ENCODE peak calls at places on chromosomes 3 and 15, in nine cellular contexts. N is cardiac fibroblast, F is GM23338, S is tibial artery, C is epithelial cell of esophagus, I is SJSA1, V is BJ, O is A549, J is endothelial cell of umbilical vein. H is an unnamed sample.

GRCh38 chr3:142950972-142951371 is 12.5 kb downstream of the PAQR9 start:
- DNase-seq in N (no peak), F (no peak), S (no peak), C (no peak), I (no peak), V (no peak), O (no peak), J (no peak), H (no peak)

GRCh38 chr15:55789066-55789660 is 46.2 kb upstream of the PRTG start:
- DNase-seq in N (no peak), F (peak), S (no peak), C (peak), I (peak), V (no peak), O (peak), J (no peak), H (no peak)

GRCh38 chr15:67101981-67102929 is 36.9 kb downstream of the SMAD3 start:
- DNase-seq in N (peak), F (no peak), S (no peak), C (peak), I (no peak), V (no peak), O (no peak), J (peak), H (no peak)

GRCh38 chr15:71792521-71792920 is 17.8 kb upstream of the NR2E3 start:
- DNase-seq in N (peak), F (no peak), S (no peak), C (peak), I (no peak), V (peak), O (peak), J (peak), H (peak)

GRCh38 chr3:188635258-188636038 is 481.5 kb downstream of the LPP start:
- DNase-seq in N (peak), F (peak), S (no peak), C (peak), I (no peak), V (peak), O (no peak), J (no peak), H (no peak)

GRCh38 chr3:52216585-52217408 is 8.6 kb downstream of the TLR9 start:
- DNase-seq in N (peak), F (no peak), S (peak), C (peak), I (no peak), V (no peak), O (no peak), J (peak), H (peak)

GRCh38 chr15:43329222-43329959 is 982 bp downstream of the LCMT2 start:
- DNase-seq in N (no peak), F (peak), S (peak), C (peak), I (no peak), V (no peak), O (no peak), J (peak), H (no peak)

GRCh38 chr3:133996251-133996661 is 33.5 kb downstream of the SLCO2A1 start:
- DNase-seq in N (no peak), F (no peak), S (no peak), C (peak), I (peak), V (no peak), O (no peak), J (no peak), H (no peak)

GRCh38 chr3:117661636-117662095 is 952.1 kb downstream of the TUSC7 start:
- DNase-seq in N (peak), F (no peak), S (no peak), C (peak), I (no peak), V (peak), O (no peak), J (no peak), H (no peak)

GRCh38 chr3:194685723-194686413 is at the start of gene FAM43A:
- DNase-seq in N (peak), F (peak), S (peak), C (peak), I (peak), V (peak), O (peak), J (peak), H (peak)

GRCh38 chr15:53586815-53587214 is 172.6 kb downstream of the WDR72 start:
- DNase-seq in N (no peak), F (peak), S (no peak), C (peak), I (no peak), V (no peak), O (peak), J (peak), H (no peak)

GRCh38 chr15:56939257-56939656 is 20.8 kb downstream of the TCF12 start:
- DNase-seq in N (no peak), F (no peak), S (no peak), C (no peak), I (no peak), V (no peak), O (no peak), J (no peak), H (no peak)

GRCh38 chr3:72120039-72120438 is 335.1 kb upstream of the PROK2 start:
- DNase-seq in N (no peak), F (no peak), S (no peak), C (no peak), I (no peak), V (no peak), O (no peak), J (no peak), H (no peak)

GRCh38 chr3:181622365-181622764 is 89.4 kb upstream of the SOX2 start:
- DNase-seq in N (peak), F (no peak), S (no peak), C (peak), I (peak), V (no peak), O (no peak), J (peak), H (peak)

GRCh38 chr3:15333957-15334263 is 1.5 kb upstream of the SH3BP5 start:
- DNase-seq in N (no peak), F (no peak), S (no peak), C (no peak), I (no peak), V (no peak), O (no peak), J (no peak), H (no peak)

GRCh38 chr3:15331072-15331605 is 1.2 kb downstream of the SH3BP5 start:
- DNase-seq in N (no peak), F (no peak), S (no peak), C (no peak), I (no peak), V (no peak), O (no peak), J (peak), H (no peak)

GRCh38 chr3:15332405-15333098 is at the start of gene SH3BP5:
- DNase-seq in N (peak), F (peak), S (peak), C (peak), I (peak), V (no peak), O (peak), J (peak), H (no peak)

GRCh38 chr3:15331606-15332404 is 581 bp downstream of the SH3BP5 start:
- DNase-seq in N (peak), F (peak), S (peak), C (peak), I (no peak), V (no peak), O (no peak), J (peak), H (no peak)

GRCh38 chr3:15333099-15333956 is 942 bp upstream of the SH3BP5 start:
- DNase-seq in N (no peak), F (no peak), S (no peak), C (peak), I (no peak), V (no peak), O (peak), J (no peak), H (no peak)
- H3K4me3 ChIP-seq in N (no peak), F (peak), S (peak), C (no peak), I (no peak), V (no peak), O (no peak), J (no peak), H (no peak)

GRCh38 chr15:41893422-41894250 is at the start of gene SPTBN5:
- DNase-seq in N (no peak), F (no peak), S (no peak), C (no peak), I (no peak), V (no peak), O (no peak), J (no peak), H (no peak)
- H3K4me3 ChIP-seq in N (peak), F (no peak), S (peak), C (no peak), I (no peak), V (no peak), O (no peak), J (no peak), H (peak)

GRCh38 chr3:194421-194820 is 2.1 kb upstream of the CHL1 start:
- DNase-seq in N (no peak), F (no peak), S (no peak), C (no peak), I (no peak), V (no peak), O (no peak), J (no peak), H (no peak)

GRCh38 chr3:197154-197855 is 742 bp downstream of the CHL1 start:
- DNase-seq in N (no peak), F (peak), S (no peak), C (no peak), I (peak), V (no peak), O (no peak), J (no peak), H (no peak)

GRCh38 chr3:196322-197153 is at the start of gene CHL1:
- DNase-seq in N (no peak), F (peak), S (no peak), C (no peak), I (no peak), V (no peak), O (no peak), J (no peak), H (no peak)

GRCh38 chr3:194006-194405 is 2.6 kb upstream of the CHL1 start:
- DNase-seq in N (no peak), F (no peak), S (no peak), C (no peak), I (no peak), V (no peak), O (no peak), J (no peak), H (no peak)

GRCh38 chr3:195662-196061 is 901 bp upstream of the CHL1 start:
- DNase-seq in N (no peak), F (peak), S (no peak), C (no peak), I (no peak), V (no peak), O (no peak), J (no peak), H (no peak)
- H3K4me3 ChIP-seq in N (no peak), F (peak), S (no peak), C (no peak), I (no peak), V (no peak), O (no peak), J (no peak), H (no peak)

GRCh38 chr3:9727041-9727595 is 4.4 kb upstream of the BRPF1 start:
- DNase-seq in N (no peak), F (peak), S (no peak), C (peak), I (no peak), V (no peak), O (peak), J (no peak), H (no peak)
- H3K4me3 ChIP-seq in N (no peak), F (peak), S (no peak), C (no peak), I (no peak), V (no peak), O (no peak), J (no peak), H (no peak)

GRCh38 chr3:36525115-36525711 is 144.9 kb downstream of the STAC start:
- DNase-seq in N (peak), F (peak), S (no peak), C (peak), I (peak), V (peak), O (peak), J (no peak), H (no peak)
- H3K4me3 ChIP-seq in N (no peak), F (no peak), S (no peak), C (no peak), I (no peak), V (no peak), O (no peak), J (no peak), H (no peak)

GRCh38 chr3:23764407-23764806 is 41.3 kb upstream of the UBE2E1 start:
- DNase-seq in N (no peak), F (no peak), S (no peak), C (no peak), I (no peak), V (no peak), O (no peak), J (no peak), H (no peak)

GRCh38 chr3:23760871-23761373 is 44.8 kb upstream of the UBE2E1 start:
- DNase-seq in N (no peak), F (peak), S (no peak), C (no peak), I (no peak), V (no peak), O (no peak), J (no peak), H (no peak)

GRCh38 chr3:23762214-23763039 is 43.3 kb upstream of the UBE2E1 start:
- DNase-seq in N (no peak), F (no peak), S (no peak), C (no peak), I (no peak), V (no peak), O (no peak), J (no peak), H (no peak)

GRCh38 chr3:23761440-23761896 is 44.3 kb upstream of the UBE2E1 start:
- DNase-seq in N (peak), F (peak), S (no peak), C (peak), I (no peak), V (no peak), O (peak), J (peak), H (no peak)

DNA sequence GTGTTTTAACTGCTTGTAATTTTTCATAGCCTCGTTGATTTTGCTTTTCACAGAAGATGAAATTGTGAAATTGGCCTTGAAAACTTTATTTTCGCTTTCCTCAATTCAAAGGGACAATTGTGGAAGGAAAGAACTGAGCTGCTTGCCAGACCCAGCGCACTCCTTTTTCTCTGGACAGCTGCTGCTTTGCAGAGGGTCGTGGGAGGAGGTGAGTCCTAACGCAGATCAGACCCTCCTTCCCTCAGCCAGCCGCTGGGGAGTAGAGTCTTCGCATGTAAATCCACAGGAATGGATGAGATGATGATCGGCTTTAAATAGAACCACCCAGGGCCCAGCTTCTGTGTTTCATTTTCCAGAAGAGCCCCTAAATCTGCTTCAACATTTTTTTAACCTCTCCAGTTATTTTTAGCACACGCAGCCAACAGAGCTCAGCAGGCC is 42.7 kb upstream of the UBE2E1 start:
- DNase-seq in N (peak), F (no peak), S (no peak), C (no peak), I (no peak), V (no peak), O (no peak), J (peak), H (peak)
- H3K4me3 ChIP-seq in N (peak), F (no peak), S (peak), C (no peak), I (no peak), V (peak), O (no peak), J (no peak), H (peak)

GRCh38 chr3:9403463-9403862 is 6.0 kb downstream of the SETD5 start:
- DNase-seq in N (no peak), F (no peak), S (no peak), C (no peak), I (no peak), V (no peak), O (no peak), J (no peak), H (no peak)
- H3K4me3 ChIP-seq in N (no peak), F (peak), S (no peak), C (no peak), I (no peak), V (no peak), O (peak), J (no peak), H (no peak)

DNA sequence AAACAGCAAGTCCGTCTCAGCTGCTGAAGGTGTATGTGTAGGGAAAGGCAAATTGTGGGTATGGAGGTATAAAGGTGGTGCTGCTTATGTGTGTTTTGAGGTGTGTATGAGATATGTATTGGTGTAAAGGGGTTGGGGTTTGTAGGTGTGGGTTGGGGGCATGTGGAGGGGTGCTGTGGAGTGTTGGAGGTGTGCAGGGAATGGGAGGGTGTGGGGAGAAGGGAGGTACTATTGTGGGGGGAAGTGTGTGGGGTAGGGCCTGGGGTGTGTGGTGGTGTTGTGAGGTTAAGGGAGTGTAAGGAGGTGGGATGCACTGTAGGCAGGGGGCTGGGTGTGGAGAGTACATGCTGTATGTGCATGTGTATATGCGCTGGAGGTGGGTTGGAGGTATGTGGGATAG is 15.7 kb downstream of the CCDC12 start:
- DNase-seq in N (no peak), F (no peak), S (no peak), C (no peak), I (no peak), V (no peak), O (no peak), J (no peak), H (no peak)
- H3K4me3 ChIP-seq in N (no peak), F (no peak), S (no peak), C (peak), I (no peak), V (no peak), O (no peak), J (peak), H (no peak)

DNA sequence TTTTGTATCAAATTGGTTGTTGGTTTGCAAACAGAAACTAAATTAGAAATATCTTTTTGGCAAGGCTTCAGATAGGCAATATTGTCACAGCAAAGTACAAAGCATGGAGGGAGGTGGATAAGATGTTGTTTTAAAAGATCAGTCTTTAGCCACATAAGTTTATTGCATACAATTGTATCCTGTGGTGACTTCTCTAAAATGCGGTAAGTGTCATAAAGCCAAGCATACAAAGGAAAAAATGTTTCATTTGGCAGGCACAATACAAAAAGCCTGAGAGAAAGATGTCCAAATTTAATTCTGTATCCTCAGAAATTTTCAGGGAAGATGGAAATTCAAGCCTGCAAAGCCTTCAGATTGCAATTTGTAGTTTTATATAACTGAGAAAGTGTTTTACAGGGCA is 7.7 kb downstream of the KAT2B start:
- DNase-seq in N (no peak), F (no peak), S (no peak), C (no peak), I (no peak), V (no peak), O (no peak), J (no peak), H (no peak)
- H3K4me3 ChIP-seq in N (no peak), F (no peak), S (peak), C (no peak), I (no peak), V (no peak), O (no peak), J (no peak), H (no peak)

H was measured in skeletal muscle cell.